ENCODE peak calls at places on chromosomes 2 and 18, in ten cellular contexts. O, Y, E, W, P, K, H, I, C and V are unnamed samples.

GRCh38 chr2:152622228-152622627 is 95.0 kb downstream of the PRPF40A start:
- DNase-seq in O (no peak), Y (no peak), E (no peak), W (no peak), P (no peak), K (no peak), H (no peak), I (no peak), C (no peak), V (no peak)

GRCh38 chr2:166494140-166494544 is at the start of gene SCN7A:
- DNase-seq in O (peak; percentile 41), Y (peak; percentile 32), E (no peak), W (peak; percentile 39), P (peak; percentile 47), K (peak; percentile 71), H (no peak), I (peak; percentile 77), C (no peak), V (no peak)

GRCh38 chr2:19876751-19877150 is 25.0 kb downstream of the TTC32 start:
- DNase-seq in O (no peak), Y (no peak), E (no peak), W (no peak), P (no peak), K (no peak), H (no peak), I (no peak), C (no peak), V (no peak)

GRCh38 chr18:62187543-62188378 is 706 bp downstream of the RELCH start:
- DNase-seq in O (peak; percentile 63), Y (peak; percentile 21), E (no peak), W (peak; percentile 39), P (no peak), K (peak; percentile 70), H (peak; percentile 36), I (peak; percentile 53), C (no peak), V (no peak)

GRCh38 chr2:202317080-202317859 is 51.7 kb downstream of the NOP58 start:
- DNase-seq in O (no peak), Y (peak; percentile 31), E (no peak), W (peak; percentile 58), P (peak; percentile 75), K (no peak), H (peak; percentile 99), I (peak; percentile 86), C (peak; percentile 60), V (peak; percentile 27)

GRCh38 chr2:192286093-192286701 is 91.5 kb upstream of the TMEFF2 start:
- DNase-seq in O (peak; percentile 71), Y (peak; percentile 17), E (no peak), W (peak; percentile 66), P (peak; percentile 24), K (no peak), H (peak; percentile 73), I (peak; percentile 78), C (peak; percentile 24), V (no peak)

GRCh38 chr2:24871852-24872323 is 48.1 kb downstream of the ADCY3 start:
- DNase-seq in O (no peak), Y (no peak), E (no peak), W (no peak), P (no peak), K (no peak), H (no peak), I (peak; percentile 70), C (no peak), V (no peak)

GRCh38 chr2:150075831-150076230 is 411.6 kb downstream of the RND3 start:
- DNase-seq in O (no peak), Y (no peak), E (no peak), W (peak; percentile 83), P (no peak), K (no peak), H (peak; percentile 46), I (peak; percentile 84), C (peak; percentile 5), V (peak; percentile 37)

GRCh38 chr18:14941256-14941655 is 193.3 kb downstream of the ANKRD30B start:
- DNase-seq in O (no peak), Y (no peak), E (no peak), W (no peak), P (no peak), K (no peak), H (no peak), I (no peak), C (no peak), V (no peak)

GRCh38 chr2:160836755-160837154 is 323.5 kb upstream of the TANK start:
- DNase-seq in O (no peak), Y (no peak), E (no peak), W (peak; percentile 90), P (peak; percentile 85), K (no peak), H (no peak), I (peak; percentile 94), C (peak; percentile 75), V (peak; percentile 15)

GRCh38 chr2:201579536-201579935 is 63.8 kb downstream of the TMEM237 start:
- DNase-seq in O (no peak), Y (no peak), E (no peak), W (no peak), P (no peak), K (no peak), H (no peak), I (no peak), C (no peak), V (no peak)

GRCh38 chr2:224039770-224040088 is 643 bp upstream of the SERPINE2 start:
- DNase-seq in O (peak; percentile 60), Y (peak; percentile 30), E (no peak), W (no peak), P (no peak), K (no peak), H (no peak), I (no peak), C (no peak), V (no peak)

GRCh38 chr2:206958236-206958635 is 18.9 kb downstream of the CPO start:
- DNase-seq in O (no peak), Y (no peak), E (no peak), W (no peak), P (no peak), K (no peak), H (no peak), I (no peak), C (no peak), V (no peak)

GRCh38 chr2:52881606-52882005 is 886.0 kb upstream of the CHAC2 start:
- DNase-seq in O (no peak), Y (no peak), E (no peak), W (peak; percentile 81), P (peak; percentile 73), K (no peak), H (no peak), I (peak; percentile 2), C (no peak), V (peak; percentile 23)

GRCh38 chr18:76621184-76621583 is 126.1 kb upstream of the ZNF516 start:
- DNase-seq in O (no peak), Y (no peak), E (no peak), W (peak; percentile 53), P (no peak), K (no peak), H (no peak), I (peak; percentile 37), C (no peak), V (no peak)

GRCh38 chr18:35162995-35163394 is 77.8 kb upstream of the ZNF397 start:
- DNase-seq in O (no peak), Y (no peak), E (no peak), W (peak; percentile 17), P (no peak), K (no peak), H (no peak), I (peak; percentile 13), C (no peak), V (no peak)

GRCh38 chr2:37284386-37284785 is 40.2 kb downstream of the PRKD3 start:
- DNase-seq in O (no peak), Y (no peak), E (no peak), W (no peak), P (no peak), K (no peak), H (no peak), I (peak; percentile 76), C (no peak), V (no peak)